ENCODE peak calls at places on chromosomes 7 and 10, in seven cellular contexts. N is skeletal muscle cell, R is osteocyte, L is RPMI7951, V is astrocyte of the spinal cord, I is heart right ventricle, T is mammary epithelial cell. A is an unnamed sample.

GRCh38 chr10:1369665-1370064 is 313.5 kb downstream of the WDR37 start:
- DNase-seq in R (peak; percentile 62), L (peak; percentile 2), I (no peak), V (no peak), N (no peak), T (no peak), A (no peak)

GRCh38 chr7:103447073-103447960 is 1.3 kb upstream of the SLC26A5 start:
- DNase-seq in N (peak; percentile 4), T (peak; percentile 34), R (no peak), V (peak; percentile 36), I (no peak), L (peak; percentile 37), A (no peak)

GRCh38 chr7:137657476-137658193 is 189.1 kb downstream of the DGKI start:
- DNase-seq in I (no peak), R (no peak), T (no peak), N (no peak), L (no peak), V (no peak), A (no peak)

GRCh38 chr10:48692748-48693147 is 8.1 kb downstream of the WDFY4 start:
- DNase-seq in R (peak; percentile 53), I (no peak), T (no peak), N (no peak), V (no peak), L (no peak), A (no peak)

GRCh38 chr10:131496351-131497052 is 185.0 kb upstream of the TCERG1L start:
- DNase-seq in V (no peak), T (no peak), R (peak; percentile 76), N (no peak), L (no peak), I (no peak), A (no peak)

GRCh38 chr10:14653271-14654161 is 121.2 kb downstream of the FAM107B start:
- DNase-seq in V (peak; percentile 76), T (peak; percentile 89), L (peak; percentile 91), R (peak; percentile 86), I (no peak), N (no peak), A (no peak)

GRCh38 chr10:22683995-22684305 is 30.4 kb downstream of the PIP4K2A start:
- DNase-seq in I (no peak), R (no peak), N (no peak), L (no peak), V (no peak), T (no peak), A (no peak)

GRCh38 chr10:57880441-57881301 is 387.0 kb downstream of the IPMK start:
- DNase-seq in N (no peak), L (no peak), V (no peak), T (peak; percentile 20), I (no peak), R (no peak), A (no peak)

GRCh38 chr10:22942437-22942836 is 14.6 kb downstream of the ARMC3 start:
- DNase-seq in V (no peak), T (no peak), I (no peak), R (no peak), N (no peak), L (no peak), A (no peak)

GRCh38 chr7:19119372-19119771 is 1.9 kb upstream of the TWIST1 start:
- DNase-seq in V (no peak), R (no peak), N (no peak), I (no peak), T (no peak), L (no peak), A (no peak)

GRCh38 chr7:142629588-142630260 is 119.5 kb upstream of the PRSS1 start:
- DNase-seq in I (no peak), L (peak; percentile 61), R (no peak), N (peak; percentile 27), T (no peak), V (peak; percentile 68), A (no peak)

GRCh38 chr10:48493083-48493871 is 111.6 kb downstream of the ARHGAP22 start:
- DNase-seq in V (no peak), L (peak; percentile 34), N (no peak), I (no peak), T (peak; percentile 37), R (peak; percentile 64), A (no peak)

GRCh38 chr7:75611557-75612178 is 119.5 kb downstream of the SPDYE5 start:
- DNase-seq in N (no peak), L (peak; percentile 80), T (no peak), R (no peak), I (peak; percentile 87), V (no peak), A (no peak)

GRCh38 chr7:80478683-80479082 is 33.2 kb downstream of the GNAT3 start:
- DNase-seq in R (no peak), T (peak; percentile 49), V (peak; percentile 64), L (peak; percentile 74), I (no peak), N (no peak), A (no peak)

GRCh38 chr7:1336509-1336908 is 103.8 kb downstream of the UNCX start:
- DNase-seq in T (no peak), R (no peak), N (no peak), V (no peak), L (no peak), I (no peak), A (no peak)

GRCh38 chr10:100969175-100970075 is at the start of gene SEMA4G:
- DNase-seq in L (peak; percentile 20), N (no peak), I (peak; percentile 62), V (peak; percentile 6), T (no peak), R (peak; percentile 86), A (no peak)

GRCh38 chr7:16422100-16422430 is 727 bp upstream of the CRPPA start:
- DNase-seq in N (peak; percentile 31), I (no peak), L (peak; percentile 53), R (no peak), T (no peak), V (peak; percentile 25), A (no peak)